ENCODE peak calls at places on chromosomes 3 and 15, in six cellular contexts. One of them, this sample, is unnamed.

GRCh38 chr3:76789262-76789661 is 250.6 kb upstream of the ROBO2 start:
- DNase-seq in heart left ventricle: no peak
- DNase-seq in H7: no peak
- DNase-seq in neuronal stem cell: no peak
- DNase-seq in fibroblast of the conjunctiva: no peak
- DNase-seq in IMR-90: no peak
- DNase-seq in this sample: no peak

GRCh38 chr3:134328147-134328591 is 46.1 kb downstream of the AMOTL2 start:
- DNase-seq in heart left ventricle: no peak
- DNase-seq in H7: no peak
- DNase-seq in neuronal stem cell: no peak
- DNase-seq in fibroblast of the conjunctiva: peak
- DNase-seq in IMR-90: peak
- DNase-seq in this sample: peak

GRCh38 chr15:95210436-95210981 is 979.1 kb downstream of the MCTP2 start:
- DNase-seq in heart left ventricle: no peak
- DNase-seq in H7: no peak
- DNase-seq in neuronal stem cell: no peak
- DNase-seq in fibroblast of the conjunctiva: no peak
- DNase-seq in IMR-90: no peak
- DNase-seq in this sample: no peak

GRCh38 chr15:88247914-88248313 is 8.6 kb downstream of the NTRK3 start:
- DNase-seq in heart left ventricle: no peak
- DNase-seq in H7: no peak
- DNase-seq in neuronal stem cell: no peak
- DNase-seq in fibroblast of the conjunctiva: no peak
- DNase-seq in IMR-90: no peak
- DNase-seq in this sample: no peak

GRCh38 chr3:35484939-35485605 is 154.3 kb upstream of the ARPP21 start:
- DNase-seq in heart left ventricle: no peak
- DNase-seq in H7: no peak
- DNase-seq in neuronal stem cell: no peak
- DNase-seq in fibroblast of the conjunctiva: no peak
- DNase-seq in IMR-90: no peak
- DNase-seq in this sample: no peak

GRCh38 chr15:90336705-90337141 is 15.4 kb upstream of the ZNF774 start:
- DNase-seq in heart left ventricle: peak
- DNase-seq in H7: no peak
- DNase-seq in neuronal stem cell: no peak
- DNase-seq in fibroblast of the conjunctiva: no peak
- DNase-seq in IMR-90: peak
- DNase-seq in this sample: peak

GRCh38 chr3:177676947-177677587 is 479.8 kb upstream of the TBL1XR1 start:
- DNase-seq in heart left ventricle: no peak
- DNase-seq in H7: peak
- DNase-seq in neuronal stem cell: no peak
- DNase-seq in fibroblast of the conjunctiva: no peak
- DNase-seq in IMR-90: no peak
- DNase-seq in this sample: no peak

GRCh38 chr3:24550588-24550987 is 55.9 kb upstream of the THRB start:
- DNase-seq in heart left ventricle: no peak
- DNase-seq in H7: no peak
- DNase-seq in neuronal stem cell: no peak
- DNase-seq in fibroblast of the conjunctiva: no peak
- DNase-seq in IMR-90: no peak
- DNase-seq in this sample: peak

GRCh38 chr3:177196473-177197040 is 725 bp downstream of the TBL1XR1 start:
- DNase-seq in heart left ventricle: no peak
- DNase-seq in H7: peak
- DNase-seq in neuronal stem cell: peak
- DNase-seq in fibroblast of the conjunctiva: no peak
- DNase-seq in IMR-90: peak
- DNase-seq in this sample: peak

GRCh38 chr3:24662449-24663345 is 168.0 kb upstream of the THRB start:
- DNase-seq in heart left ventricle: no peak
- DNase-seq in H7: no peak
- DNase-seq in neuronal stem cell: no peak
- DNase-seq in fibroblast of the conjunctiva: no peak
- DNase-seq in IMR-90: no peak
- DNase-seq in this sample: no peak

GRCh38 chr3:64815195-64815627 is 127.4 kb upstream of the ADAMTS9 start:
- DNase-seq in heart left ventricle: peak
- DNase-seq in H7: no peak
- DNase-seq in neuronal stem cell: no peak
- DNase-seq in fibroblast of the conjunctiva: no peak
- DNase-seq in IMR-90: peak
- DNase-seq in this sample: peak

GRCh38 chr15:24292837-24293236 is 382.7 kb upstream of the NPAP1 start:
- DNase-seq in heart left ventricle: no peak
- DNase-seq in H7: no peak
- DNase-seq in neuronal stem cell: no peak
- DNase-seq in fibroblast of the conjunctiva: no peak
- DNase-seq in IMR-90: no peak
- DNase-seq in this sample: no peak

GRCh38 chr3:78827618-78828017 is 940.2 kb downstream of the ROBO1 start:
- DNase-seq in heart left ventricle: no peak
- DNase-seq in H7: no peak
- DNase-seq in neuronal stem cell: no peak
- DNase-seq in fibroblast of the conjunctiva: no peak
- DNase-seq in IMR-90: no peak
- DNase-seq in this sample: no peak

GRCh38 chr15:71549697-71550096 is 260.7 kb upstream of the NR2E3 start:
- DNase-seq in heart left ventricle: peak
- DNase-seq in H7: no peak
- DNase-seq in neuronal stem cell: no peak
- DNase-seq in fibroblast of the conjunctiva: no peak
- DNase-seq in IMR-90: no peak
- DNase-seq in this sample: no peak

GRCh38 chr3:129954509-129954908 is 20.0 kb upstream of the TRH start:
- DNase-seq in heart left ventricle: no peak
- DNase-seq in H7: no peak
- DNase-seq in neuronal stem cell: no peak
- DNase-seq in fibroblast of the conjunctiva: no peak
- DNase-seq in IMR-90: no peak
- DNase-seq in this sample: no peak

GRCh38 chr3:136247855-136248254 is 2.3 kb upstream of the PCCB start:
- DNase-seq in heart left ventricle: no peak
- DNase-seq in H7: no peak
- DNase-seq in neuronal stem cell: no peak
- DNase-seq in fibroblast of the conjunctiva: no peak
- DNase-seq in IMR-90: no peak
- DNase-seq in this sample: no peak

GRCh38 chr3:124993462-124993861 is 58.9 kb upstream of the MUC13 start:
- DNase-seq in heart left ventricle: peak
- DNase-seq in H7: no peak
- DNase-seq in neuronal stem cell: no peak
- DNase-seq in fibroblast of the conjunctiva: no peak
- DNase-seq in IMR-90: no peak
- DNase-seq in this sample: peak

GRCh38 chr3:44323341-44323955 is 15.1 kb upstream of the TCAIM start:
- DNase-seq in heart left ventricle: peak
- DNase-seq in H7: peak
- DNase-seq in neuronal stem cell: peak
- DNase-seq in fibroblast of the conjunctiva: peak
- DNase-seq in IMR-90: peak
- DNase-seq in this sample: peak

GRCh38 chr3:141625506-141625905 is 112.6 kb upstream of the RNF7 start:
- DNase-seq in heart left ventricle: no peak
- DNase-seq in H7: no peak
- DNase-seq in neuronal stem cell: no peak
- DNase-seq in fibroblast of the conjunctiva: no peak
- DNase-seq in IMR-90: peak
- DNase-seq in this sample: peak

GRCh38 chr15:42984534-42985034 is 64.0 kb upstream of the TTBK2 start:
- DNase-seq in heart left ventricle: no peak
- DNase-seq in H7: no peak
- DNase-seq in neuronal stem cell: no peak
- DNase-seq in fibroblast of the conjunctiva: no peak
- DNase-seq in IMR-90: no peak
- DNase-seq in this sample: no peak

GRCh38 chr15:70932397-70932796 is 39.8 kb downstream of the LRRC49 start:
- DNase-seq in heart left ventricle: no peak
- DNase-seq in H7: no peak
- DNase-seq in neuronal stem cell: no peak
- DNase-seq in fibroblast of the conjunctiva: no peak
- DNase-seq in IMR-90: no peak
- DNase-seq in this sample: no peak

GRCh38 chr3:130609166-130609574 is 92.2 kb downstream of the COL6A6 start:
- DNase-seq in heart left ventricle: peak
- DNase-seq in H7: no peak
- DNase-seq in neuronal stem cell: no peak
- DNase-seq in fibroblast of the conjunctiva: no peak
- DNase-seq in IMR-90: no peak
- DNase-seq in this sample: peak

GRCh38 chr3:157263027-157263426 is 103.1 kb upstream of the CCNL1 start:
- DNase-seq in heart left ventricle: no peak
- DNase-seq in H7: no peak
- DNase-seq in neuronal stem cell: no peak
- DNase-seq in fibroblast of the conjunctiva: no peak
- DNase-seq in IMR-90: no peak
- DNase-seq in this sample: no peak

GRCh38 chr3:36434682-36435426 is 54.5 kb downstream of the STAC start:
- DNase-seq in heart left ventricle: no peak
- DNase-seq in H7: no peak
- DNase-seq in neuronal stem cell: no peak
- DNase-seq in fibroblast of the conjunctiva: no peak
- DNase-seq in IMR-90: no peak
- DNase-seq in this sample: peak

GRCh38 chr3:186209810-186210752 is 101.2 kb upstream of the ETV5 start:
- DNase-seq in heart left ventricle: peak
- DNase-seq in H7: peak
- DNase-seq in neuronal stem cell: peak
- DNase-seq in fibroblast of the conjunctiva: peak
- DNase-seq in IMR-90: peak
- DNase-seq in this sample: peak

GRCh38 chr15:72778796-72779195 is 4.8 kb downstream of the ADPGK start:
- DNase-seq in heart left ventricle: no peak
- DNase-seq in H7: no peak
- DNase-seq in neuronal stem cell: no peak
- DNase-seq in fibroblast of the conjunctiva: no peak
- DNase-seq in IMR-90: peak
- DNase-seq in this sample: no peak

GRCh38 chr15:71678191-71678590 is 132.2 kb upstream of the NR2E3 start:
- DNase-seq in heart left ventricle: no peak
- DNase-seq in H7: no peak
- DNase-seq in neuronal stem cell: no peak
- DNase-seq in fibroblast of the conjunctiva: no peak
- DNase-seq in IMR-90: no peak
- DNase-seq in this sample: no peak

GRCh38 chr3:152087153-152087552 is 181.6 kb upstream of the MBNL1 start:
- DNase-seq in heart left ventricle: no peak
- DNase-seq in H7: no peak
- DNase-seq in neuronal stem cell: no peak
- DNase-seq in fibroblast of the conjunctiva: no peak
- DNase-seq in IMR-90: no peak
- DNase-seq in this sample: no peak

GRCh38 chr3:152865675-152866074 is 30.7 kb downstream of the P2RY1 start:
- DNase-seq in heart left ventricle: no peak
- DNase-seq in H7: no peak
- DNase-seq in neuronal stem cell: no peak
- DNase-seq in fibroblast of the conjunctiva: no peak
- DNase-seq in IMR-90: no peak
- DNase-seq in this sample: no peak

GRCh38 chr15:41937568-41937923 is 34.8 kb downstream of the EHD4 start:
- DNase-seq in heart left ventricle: no peak
- DNase-seq in H7: no peak
- DNase-seq in neuronal stem cell: no peak
- DNase-seq in fibroblast of the conjunctiva: no peak
- DNase-seq in IMR-90: no peak
- DNase-seq in this sample: no peak

GRCh38 chr3:146067048-146067447 is 93.9 kb downstream of the PLOD2 start:
- DNase-seq in heart left ventricle: no peak
- DNase-seq in H7: no peak
- DNase-seq in neuronal stem cell: no peak
- DNase-seq in fibroblast of the conjunctiva: peak
- DNase-seq in IMR-90: peak
- DNase-seq in this sample: peak